ENCODE peak calls at places on chromosomes 6 and 20, in five cellular contexts. One of them, this sample, is unnamed.

GRCh38 chr6:13923527-13924145 is 1.1 kb upstream of the RNF182 start:
- DNase-seq in IMR-90: peak; percentile 65
- DNase-seq in psoas muscle: no peak
- DNase-seq in A549: no peak
- DNase-seq in kidney: no peak
- DNase-seq in this sample: no peak

GRCh38 chr6:82097676-82098075 is 149.9 kb downstream of the IBTK start:
- DNase-seq in IMR-90: no peak
- DNase-seq in psoas muscle: no peak
- DNase-seq in A549: peak; percentile 18
- DNase-seq in kidney: no peak
- DNase-seq in this sample: no peak

GRCh38 chr6:114327074-114327473 is 15.7 kb downstream of the HS3ST5 start:
- DNase-seq in IMR-90: no peak
- DNase-seq in psoas muscle: no peak
- DNase-seq in A549: no peak
- DNase-seq in kidney: no peak
- DNase-seq in this sample: no peak

GRCh38 chr6:169850746-169851145 is 99.3 kb downstream of the ERMARD start:
- DNase-seq in IMR-90: no peak
- DNase-seq in psoas muscle: no peak
- DNase-seq in A549: no peak
- DNase-seq in kidney: no peak
- DNase-seq in this sample: no peak

GRCh38 chr6:71289039-71289801 is 609 bp downstream of the OGFRL1 start:
- DNase-seq in IMR-90: no peak
- DNase-seq in psoas muscle: peak; percentile 28
- DNase-seq in A549: peak; percentile 20
- DNase-seq in kidney: peak; percentile 83
- DNase-seq in this sample: peak; percentile 14

GRCh38 chr6:30873137-30873640 is 11.1 kb upstream of the DDR1 start:
- DNase-seq in IMR-90: no peak
- DNase-seq in psoas muscle: no peak
- DNase-seq in A549: no peak
- DNase-seq in kidney: no peak
- DNase-seq in this sample: no peak

GRCh38 chr6:5450073-5450472 is 188.8 kb downstream of the FARS2 start:
- DNase-seq in IMR-90: no peak
- DNase-seq in psoas muscle: no peak
- DNase-seq in A549: no peak
- DNase-seq in kidney: no peak
- DNase-seq in this sample: no peak

GRCh38 chr20:9025643-9026042 is 43.2 kb upstream of the PLCB4 start:
- DNase-seq in IMR-90: peak; percentile 88
- DNase-seq in psoas muscle: no peak
- DNase-seq in A549: peak; percentile 55
- DNase-seq in kidney: no peak
- DNase-seq in this sample: no peak

GRCh38 chr6:75611702-75612375 is 10.2 kb downstream of the SENP6 start:
- DNase-seq in IMR-90: peak; percentile 33
- DNase-seq in psoas muscle: no peak
- DNase-seq in A549: no peak
- DNase-seq in kidney: no peak
- DNase-seq in this sample: no peak

GRCh38 chr6:28838289-28838633 is 85.5 kb downstream of the TRIM27 start:
- DNase-seq in IMR-90: peak; percentile 70
- DNase-seq in psoas muscle: peak; percentile 26
- DNase-seq in A549: peak; percentile 74
- DNase-seq in kidney: no peak
- DNase-seq in this sample: peak; percentile 72

GRCh38 chr6:87154641-87155271 is 609 bp upstream of the ZNF292 start:
- DNase-seq in IMR-90: peak; percentile 85
- DNase-seq in psoas muscle: no peak
- DNase-seq in A549: peak; percentile 71
- DNase-seq in kidney: no peak
- DNase-seq in this sample: no peak

GRCh38 chr6:142561511-142562265 is 259.9 kb downstream of the ADGRG6 start:
- DNase-seq in IMR-90: no peak
- DNase-seq in psoas muscle: no peak
- DNase-seq in A549: no peak
- DNase-seq in kidney: no peak
- DNase-seq in this sample: no peak

GRCh38 chr6:44221291-44221960 is 2.0 kb upstream of the SLC29A1 start:
- DNase-seq in IMR-90: peak; percentile 62
- DNase-seq in psoas muscle: peak; percentile 90
- DNase-seq in A549: peak; percentile 87
- DNase-seq in kidney: peak; percentile 97
- DNase-seq in this sample: peak; percentile 88

GRCh38 chr6:55694148-55694547 is 115.2 kb upstream of the HMGCLL1 start:
- DNase-seq in IMR-90: peak; percentile 78
- DNase-seq in psoas muscle: no peak
- DNase-seq in A549: peak; percentile 4
- DNase-seq in kidney: no peak
- DNase-seq in this sample: no peak

GRCh38 chr6:72132851-72133250 is 246.5 kb downstream of the RIMS1 start:
- DNase-seq in IMR-90: no peak
- DNase-seq in psoas muscle: no peak
- DNase-seq in A549: no peak
- DNase-seq in kidney: no peak
- DNase-seq in this sample: no peak

GRCh38 chr6:77987035-77987384 is 334.2 kb downstream of the MEI4 start:
- DNase-seq in IMR-90: no peak
- DNase-seq in psoas muscle: no peak
- DNase-seq in A549: no peak
- DNase-seq in kidney: no peak
- DNase-seq in this sample: no peak

GRCh38 chr20:24908642-24909041 is 40.4 kb upstream of the CST7 start:
- DNase-seq in IMR-90: no peak
- DNase-seq in psoas muscle: no peak
- DNase-seq in A549: no peak
- DNase-seq in kidney: no peak
- DNase-seq in this sample: no peak

GRCh38 chr6:88989215-88989614 is 25.8 kb upstream of the RNGTT start:
- DNase-seq in IMR-90: peak; percentile 6
- DNase-seq in psoas muscle: no peak
- DNase-seq in A549: peak; percentile 35
- DNase-seq in kidney: no peak
- DNase-seq in this sample: no peak

GRCh38 chr6:8194499-8194898 is 92.2 kb upstream of the EEF1E1 start:
- DNase-seq in IMR-90: no peak
- DNase-seq in psoas muscle: no peak
- DNase-seq in A549: no peak
- DNase-seq in kidney: no peak
- DNase-seq in this sample: no peak

GRCh38 chr20:396252-396618 is 11.9 kb upstream of the RBCK1 start:
- DNase-seq in IMR-90: no peak
- DNase-seq in psoas muscle: no peak
- DNase-seq in A549: no peak
- DNase-seq in kidney: no peak
- DNase-seq in this sample: no peak

GRCh38 chr6:84599991-84600390 is 164.4 kb downstream of the TBX18 start:
- DNase-seq in IMR-90: no peak
- DNase-seq in psoas muscle: no peak
- DNase-seq in A549: no peak
- DNase-seq in kidney: no peak
- DNase-seq in this sample: no peak

GRCh38 chr6:37306624-37307222 is 47.1 kb upstream of the RNF8 start:
- DNase-seq in IMR-90: no peak
- DNase-seq in psoas muscle: no peak
- DNase-seq in A549: no peak
- DNase-seq in kidney: no peak
- DNase-seq in this sample: no peak

GRCh38 chr6:21831531-21832291 is 238.2 kb downstream of the SOX4 start:
- DNase-seq in IMR-90: peak; percentile 55
- DNase-seq in psoas muscle: no peak
- DNase-seq in A549: no peak
- DNase-seq in kidney: no peak
- DNase-seq in this sample: no peak

GRCh38 chr6:142302427-142303190 is 802 bp downstream of the ADGRG6 start:
- DNase-seq in IMR-90: peak; percentile 11
- DNase-seq in psoas muscle: no peak
- DNase-seq in A549: peak; percentile 74
- DNase-seq in kidney: no peak
- DNase-seq in this sample: peak; percentile 51

GRCh38 chr20:54014301-54014914 is 56.0 kb downstream of the BCAS1 start:
- DNase-seq in IMR-90: no peak
- DNase-seq in psoas muscle: no peak
- DNase-seq in A549: no peak
- DNase-seq in kidney: no peak
- DNase-seq in this sample: no peak

GRCh38 chr6:24827162-24827561 is 28.4 kb upstream of the ARMH2 start:
- DNase-seq in IMR-90: no peak
- DNase-seq in psoas muscle: no peak
- DNase-seq in A549: peak; percentile 18
- DNase-seq in kidney: no peak
- DNase-seq in this sample: peak; percentile 29

GRCh38 chr6:11179978-11180303 is 52.5 kb downstream of the NEDD9 start:
- DNase-seq in IMR-90: no peak
- DNase-seq in psoas muscle: no peak
- DNase-seq in A549: no peak
- DNase-seq in kidney: no peak
- DNase-seq in this sample: no peak

GRCh38 chr6:27495386-27496135 is 22.7 kb upstream of the ZNF184 start:
- DNase-seq in IMR-90: peak; percentile 91
- DNase-seq in psoas muscle: peak; percentile 37
- DNase-seq in A549: peak; percentile 90
- DNase-seq in kidney: no peak
- DNase-seq in this sample: no peak

DNA sequence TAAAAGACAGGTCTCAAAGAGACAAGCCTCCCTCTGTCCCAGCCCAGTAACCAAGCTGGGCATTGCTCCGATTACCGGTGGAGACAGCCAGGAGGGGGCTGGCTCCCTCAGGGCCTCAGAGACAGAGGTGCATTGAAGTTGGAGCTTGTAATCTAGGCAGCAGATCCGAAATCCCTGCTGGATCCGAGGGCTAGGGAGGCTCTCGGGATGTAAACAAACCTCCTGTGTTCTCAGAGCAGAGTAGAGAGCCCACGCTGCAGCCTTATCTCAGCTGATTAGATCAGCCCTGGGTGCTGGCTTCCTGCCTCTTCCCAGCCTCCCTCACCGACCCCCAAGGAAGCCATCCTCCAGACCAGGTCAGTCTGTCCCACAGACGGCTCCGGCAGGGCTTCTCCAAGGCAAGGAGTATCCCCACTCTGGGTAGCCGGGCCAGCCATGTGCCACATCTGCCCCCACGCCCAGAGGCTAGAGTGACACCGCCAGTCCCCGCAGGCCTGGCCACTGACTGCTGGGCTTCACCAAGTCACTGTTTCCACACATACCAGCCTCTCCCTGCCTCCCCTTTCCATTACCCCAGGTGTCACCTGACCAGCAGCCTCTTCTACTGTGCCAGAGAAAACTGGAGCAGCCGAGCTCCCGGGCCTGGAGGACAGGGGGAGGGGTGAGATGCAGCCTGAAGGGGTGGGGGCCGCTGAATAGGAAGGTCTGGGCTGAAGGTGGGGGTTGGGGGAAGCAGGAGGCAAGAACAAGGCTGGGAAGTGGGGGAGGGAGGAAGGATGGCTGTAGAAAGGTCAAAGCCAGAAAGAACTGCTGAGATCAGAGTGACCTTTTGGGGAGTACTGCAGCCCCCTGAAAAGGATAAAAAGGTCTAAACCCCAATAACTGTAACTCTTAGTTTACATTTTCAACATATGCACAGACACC is 6.0 kb downstream of the SDC4 start:
- DNase-seq in IMR-90: peak; percentile 74
- DNase-seq in psoas muscle: peak; percentile 73
- DNase-seq in A549: no peak
- DNase-seq in kidney: peak; percentile 91
- DNase-seq in this sample: peak; percentile 86
- H3K4me1 ChIP-seq in IMR-90: peaks cover 65% of the 10 kb centered on the region
- H3K4me1 ChIP-seq in psoas muscle: peaks cover 79% of the 10 kb centered on the region
- H3K4me1 ChIP-seq in A549: peaks cover 100% of the 10 kb centered on the region
- H3K4me1 ChIP-seq in kidney: peaks cover 66% of the 10 kb centered on the region
- H3K4me1 ChIP-seq in this sample: peaks cover 32% of the 10 kb centered on the region

GRCh38 chr6:144320746-144321145 is 35.6 kb downstream of the UTRN start:
- DNase-seq in IMR-90: no peak
- DNase-seq in psoas muscle: no peak
- DNase-seq in A549: no peak
- DNase-seq in kidney: no peak
- DNase-seq in this sample: no peak
- H3K27ac ChIP-seq in IMR-90: no peak overlapping the region
- H3K27ac ChIP-seq in psoas muscle: no peak overlapping the region
- H3K27ac ChIP-seq in A549: no peak overlapping the region
- H3K27ac ChIP-seq in kidney: no peak overlapping the region
- H3K27ac ChIP-seq in this sample: no peak overlapping the region

GRCh38 chr6:41672816-41673703 is 34.8 kb downstream of the MDFI start:
- DNase-seq in IMR-90: no peak
- DNase-seq in psoas muscle: no peak
- DNase-seq in A549: no peak
- DNase-seq in kidney: peak; percentile 53
- DNase-seq in this sample: no peak
- TF ChIP-seq CTCF in IMR-90: no peak
- TF ChIP-seq CTCF in psoas muscle: no peak
- TF ChIP-seq CTCF in A549: no peak
- TF ChIP-seq CTCF in kidney: no peak
- TF ChIP-seq CTCF in this sample: no peak

GRCh38 chr20:17682889-17683198 is 802 bp upstream of the RRBP1 start:
- DNase-seq in IMR-90: no peak
- DNase-seq in psoas muscle: no peak
- DNase-seq in A549: no peak
- DNase-seq in kidney: no peak
- DNase-seq in this sample: no peak

GRCh38 chr20:17685168-17685567 is 3.1 kb upstream of the RRBP1 start:
- DNase-seq in IMR-90: no peak
- DNase-seq in psoas muscle: no peak
- DNase-seq in A549: no peak
- DNase-seq in kidney: no peak
- DNase-seq in this sample: no peak

GRCh38 chr20:17683218-17684076 is 1.4 kb upstream of the RRBP1 start:
- DNase-seq in IMR-90: no peak
- DNase-seq in psoas muscle: no peak
- DNase-seq in A549: no peak
- DNase-seq in kidney: no peak
- DNase-seq in this sample: no peak

GRCh38 chr20:17682103-17682888 is at the start of gene RRBP1:
- DNase-seq in IMR-90: peak; percentile 97
- DNase-seq in psoas muscle: peak; percentile 99
- DNase-seq in A549: peak; percentile 98
- DNase-seq in kidney: peak; percentile 100
- DNase-seq in this sample: peak; percentile 98

GRCh38 chr20:17684077-17684888 is 2.2 kb upstream of the RRBP1 start:
- DNase-seq in IMR-90: no peak
- DNase-seq in psoas muscle: no peak
- DNase-seq in A549: no peak
- DNase-seq in kidney: no peak
- DNase-seq in this sample: no peak
- H3K4me1 ChIP-seq in IMR-90: peaks cover 7% of the 10 kb centered on the region
- H3K4me1 ChIP-seq in psoas muscle: peaks cover 10% of the 10 kb centered on the region
- H3K4me1 ChIP-seq in A549: peaks cover 25% of the 10 kb centered on the region
- H3K4me1 ChIP-seq in kidney: peaks cover 29% of the 10 kb centered on the region
- H3K4me1 ChIP-seq in this sample: peaks cover 2% of the 10 kb centered on the region